ENCODE peak calls at places on chromosomes 12 and 14, in nine cellular contexts. L is coronary artery; I is AG09309; W is lung; P is transverse colon; O is CD8-positive, alpha-beta T cell; G is BE2C; R is spleen; Y is esophagus squamous epithelium. J is an unnamed sample.

GRCh38 chr12:57087689-57088441 is 1.0 kb upstream of the NAB2 start:
- DNase-seq in L (peak), I (peak), W (peak), P (peak), O (peak), G (peak), R (peak), Y (peak), J (no peak)

GRCh38 chr12:12636641-12637040 is 25.0 kb downstream of the CREBL2 start:
- DNase-seq in L (no peak), I (no peak), W (no peak), P (no peak), O (no peak), G (no peak), R (no peak), Y (no peak), J (no peak)

GRCh38 chr14:25516838-25517237 is 466.9 kb upstream of the STXBP6 start:
- DNase-seq in L (no peak), I (no peak), W (no peak), P (no peak), O (no peak), G (no peak), R (no peak), Y (no peak), J (no peak)

GRCh38 chr12:82383930-82384513 is 25.7 kb downstream of the METTL25 start:
- DNase-seq in L (no peak), I (no peak), W (no peak), P (no peak), O (no peak), G (no peak), R (no peak), Y (no peak), J (peak)

GRCh38 chr12:121456551-121456950 is 56.6 kb downstream of the RNF34 start:
- DNase-seq in L (no peak), I (no peak), W (no peak), P (no peak), O (no peak), G (no peak), R (peak), Y (no peak), J (no peak)

GRCh38 chr12:67514502-67514901 is 134.0 kb upstream of the DYRK2 start:
- DNase-seq in L (no peak), I (no peak), W (no peak), P (no peak), O (no peak), G (no peak), R (no peak), Y (no peak), J (no peak)

GRCh38 chr12:99386907-99387306 is 260.6 kb upstream of the GARIN6 start:
- DNase-seq in L (no peak), I (peak), W (no peak), P (no peak), O (no peak), G (no peak), R (no peak), Y (no peak), J (no peak)

GRCh38 chr14:77988966-77989365 is 181.2 kb upstream of the NRXN3 start:
- DNase-seq in L (no peak), I (peak), W (no peak), P (no peak), O (no peak), G (no peak), R (no peak), Y (no peak), J (peak)

GRCh38 chr12:32467959-32468863 is 68.9 kb downstream of the FGD4 start:
- DNase-seq in L (no peak), I (no peak), W (no peak), P (no peak), O (no peak), G (no peak), R (no peak), Y (no peak), J (no peak)

GRCh38 chr14:93317200-93317599 is 15.6 kb downstream of the BTBD7 start:
- DNase-seq in L (no peak), I (no peak), W (no peak), P (peak), O (no peak), G (no peak), R (no peak), Y (no peak), J (no peak)

GRCh38 chr12:88529531-88530488 is 50.5 kb downstream of the KITLG start:
- DNase-seq in L (no peak), I (no peak), W (no peak), P (no peak), O (no peak), G (no peak), R (no peak), Y (no peak), J (no peak)

GRCh38 chr12:82950362-82950761 is 263.7 kb downstream of the TMTC2 start:
- DNase-seq in L (no peak), I (no peak), W (no peak), P (no peak), O (no peak), G (no peak), R (no peak), Y (no peak), J (no peak)

GRCh38 chr14:23984891-23985607 is 3.7 kb upstream of the DHRS4L2 start:
- DNase-seq in L (no peak), I (peak), W (no peak), P (no peak), O (no peak), G (no peak), R (no peak), Y (no peak), J (no peak)

GRCh38 chr14:77151918-77152588 is 10.5 kb upstream of the ZDHHC22 start:
- DNase-seq in L (peak), I (no peak), W (no peak), P (no peak), O (no peak), G (peak), R (peak), Y (no peak), J (no peak)

GRCh38 chr14:95300002-95300696 is 19.6 kb downstream of the CLMN start:
- DNase-seq in L (no peak), I (no peak), W (no peak), P (no peak), O (no peak), G (no peak), R (no peak), Y (no peak), J (no peak)

GRCh38 chr14:33997611-33998010 is 46.7 kb upstream of the EGLN3 start:
- DNase-seq in L (no peak), I (no peak), W (no peak), P (no peak), O (no peak), G (no peak), R (no peak), Y (no peak), J (no peak)

GRCh38 chr12:34402228-34402898 is 380.1 kb downstream of the ALG10 start:
- DNase-seq in L (peak), I (no peak), W (peak), P (peak), O (no peak), G (peak), R (peak), Y (no peak), J (no peak)

GRCh38 chr14:75690010-75690409 is 29.0 kb downstream of the TTLL5 start:
- DNase-seq in L (no peak), I (no peak), W (no peak), P (no peak), O (no peak), G (no peak), R (no peak), Y (no peak), J (no peak)

GRCh38 chr14:73634333-73634833 is 10.4 kb upstream of the DNAL1 start:
- DNase-seq in L (no peak), I (no peak), W (peak), P (peak), O (no peak), G (peak), R (no peak), Y (no peak), J (no peak)

GRCh38 chr12:119171266-119171665 is 7.5 kb upstream of the HSPB8 start:
- DNase-seq in L (no peak), I (no peak), W (no peak), P (no peak), O (no peak), G (no peak), R (no peak), Y (no peak), J (no peak)

GRCh38 chr12:66637693-66638301 is 41.1 kb downstream of the GRIP1 start:
- DNase-seq in L (no peak), I (no peak), W (no peak), P (no peak), O (no peak), G (no peak), R (no peak), Y (no peak), J (no peak)

GRCh38 chr12:28374556-28374955 is 184.3 kb downstream of the CCDC91 start:
- DNase-seq in L (no peak), I (peak), W (no peak), P (no peak), O (no peak), G (no peak), R (no peak), Y (no peak), J (no peak)

GRCh38 chr14:67919259-67919658 is 99.7 kb downstream of the RAD51B start:
- DNase-seq in L (no peak), I (no peak), W (no peak), P (no peak), O (no peak), G (no peak), R (no peak), Y (no peak), J (no peak)

GRCh38 chr14:67940894-67941455 is 121.4 kb downstream of the RAD51B start:
- DNase-seq in L (no peak), I (peak), W (no peak), P (no peak), O (no peak), G (no peak), R (no peak), Y (no peak), J (peak)

GRCh38 chr12:42440608-42441007 is 114.6 kb downstream of the PPHLN1 start:
- DNase-seq in L (no peak), I (no peak), W (no peak), P (no peak), O (no peak), G (no peak), R (no peak), Y (no peak), J (no peak)

GRCh38 chr14:98501836-98502235 is 770.2 kb downstream of the BCL11B start:
- DNase-seq in L (no peak), I (no peak), W (no peak), P (no peak), O (no peak), G (no peak), R (no peak), Y (no peak), J (no peak)

GRCh38 chr12:54393743-54394142 is 9.2 kb upstream of the ZNF385A start:
- DNase-seq in L (no peak), I (no peak), W (no peak), P (no peak), O (no peak), G (no peak), R (no peak), Y (no peak), J (no peak)

GRCh38 chr12:25781223-25781622 is 177.3 kb upstream of the RASSF8 start:
- DNase-seq in L (no peak), I (no peak), W (no peak), P (no peak), O (no peak), G (no peak), R (no peak), Y (no peak), J (no peak)

GRCh38 chr14:93031505-93032300 is 84.0 kb downstream of the ITPK1 start:
- DNase-seq in L (no peak), I (no peak), W (no peak), P (no peak), O (no peak), G (no peak), R (no peak), Y (no peak), J (no peak)

GRCh38 chr12:109731231-109731731 is 17.7 kb downstream of the FAM222A start:
- DNase-seq in L (no peak), I (no peak), W (no peak), P (no peak), O (peak), G (peak), R (peak), Y (no peak), J (no peak)

GRCh38 chr12:1429980-1430379 is 164.4 kb downstream of the FBXL14 start:
- DNase-seq in L (no peak), I (peak), W (no peak), P (no peak), O (no peak), G (no peak), R (no peak), Y (no peak), J (peak)

GRCh38 chr12:42236017-42236416 is 2.0 kb downstream of the YAF2 start:
- DNase-seq in L (no peak), I (no peak), W (no peak), P (no peak), O (no peak), G (no peak), R (no peak), Y (no peak), J (no peak)

GRCh38 chr14:35883677-35884293 is 57.6 kb downstream of the BRMS1L start:
- DNase-seq in L (no peak), I (no peak), W (no peak), P (peak), O (no peak), G (peak), R (no peak), Y (no peak), J (no peak)

GRCh38 chr12:121800694-121801600 is 2.9 kb upstream of the SETD1B start:
- DNase-seq in L (no peak), I (no peak), W (peak), P (peak), O (peak), G (peak), R (peak), Y (no peak), J (no peak)

GRCh38 chr14:99296517-99296916 is 24.5 kb upstream of the BCL11B start:
- DNase-seq in L (no peak), I (no peak), W (no peak), P (no peak), O (no peak), G (no peak), R (no peak), Y (no peak), J (no peak)

GRCh38 chr14:90760591-90761316 is 55.5 kb downstream of the TTC7B start:
- DNase-seq in L (no peak), I (no peak), W (no peak), P (no peak), O (no peak), G (peak), R (no peak), Y (no peak), J (no peak)

GRCh38 chr14:100739306-100739705 is 12.6 kb downstream of the DLK1 start:
- DNase-seq in L (no peak), I (no peak), W (no peak), P (no peak), O (no peak), G (no peak), R (peak), Y (no peak), J (no peak)

GRCh38 chr14:100740196-100740825 is 13.6 kb downstream of the DLK1 start:
- DNase-seq in L (no peak), I (no peak), W (no peak), P (no peak), O (no peak), G (no peak), R (peak), Y (no peak), J (no peak)

GRCh38 chr14:100738704-100739131 is 12.0 kb downstream of the DLK1 start:
- DNase-seq in L (no peak), I (no peak), W (no peak), P (no peak), O (no peak), G (no peak), R (peak), Y (no peak), J (no peak)

GRCh38 chr14:100740931-100741330 is 14.2 kb downstream of the DLK1 start:
- DNase-seq in L (no peak), I (no peak), W (no peak), P (no peak), O (no peak), G (no peak), R (peak), Y (no peak), J (no peak)

DNA sequence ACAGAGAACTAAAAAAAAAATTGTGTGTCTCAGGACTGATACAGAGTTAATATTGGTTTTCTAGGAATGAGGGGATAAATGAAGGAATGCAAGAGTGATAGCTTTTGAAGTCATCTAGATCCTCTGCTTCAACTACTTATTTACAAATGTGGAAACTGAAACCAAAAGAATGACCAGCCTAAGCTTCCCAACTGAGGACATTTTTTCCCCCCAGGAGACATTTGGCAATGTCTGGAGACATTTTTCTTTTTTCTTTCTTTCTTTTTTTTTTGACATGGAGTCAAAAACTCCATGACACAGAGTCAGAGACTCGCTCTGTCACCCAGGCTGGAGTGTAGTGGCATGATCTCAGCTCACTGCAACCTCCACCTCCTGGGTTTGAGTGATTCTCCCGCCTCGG is 15.3 kb downstream of the DLK1 start:
- DNase-seq in L (no peak), I (no peak), W (no peak), P (no peak), O (no peak), G (no peak), R (no peak), Y (no peak), J (no peak)
- H3K4me3 ChIP-seq in L (no peak), I (no peak), W (no peak), P (no peak), O (no peak), G (no peak), R (no peak), Y (no peak), J (no peak)

GRCh38 chr14:59026086-59026485 is 162.4 kb upstream of the DAAM1 start:
- DNase-seq in L (no peak), I (no peak), W (no peak), P (no peak), O (no peak), G (no peak), R (no peak), Y (no peak), J (no peak)

GRCh38 chr14:59032821-59033220 is 155.6 kb upstream of the DAAM1 start:
- DNase-seq in L (no peak), I (no peak), W (no peak), P (no peak), O (no peak), G (no peak), R (no peak), Y (no peak), J (no peak)

GRCh38 chr14:59028476-59029202 is 159.8 kb upstream of the DAAM1 start:
- DNase-seq in L (no peak), I (peak), W (peak), P (peak), O (no peak), G (peak), R (peak), Y (no peak), J (peak)
- TF ChIP-seq CTCF in L (peak), I (peak), W (peak), P (peak), O (peak), G (peak), R (peak), Y (peak), J (peak)

GRCh38 chr12:6691473-6691872 is 2.3 kb upstream of the ZNF384 start:
- DNase-seq in L (no peak), I (peak), W (no peak), P (no peak), O (no peak), G (no peak), R (peak), Y (no peak), J (no peak)
- H3K4me3 ChIP-seq in L (no peak), I (no peak), W (no peak), P (no peak), O (no peak), G (no peak), R (no peak), Y (no peak), J (no peak)

GRCh38 chr12:122990961-122991622 is 10.6 kb downstream of the ARL6IP4 start:
- DNase-seq in L (no peak), I (no peak), W (no peak), P (no peak), O (no peak), G (no peak), R (peak), Y (no peak), J (no peak)
- TF ChIP-seq CTCF in L (no peak), I (no peak), W (no peak), P (no peak), O (no peak), G (no peak), R (no peak), Y (no peak), J (no peak)

J was measured in epithelial cell of proximal tubule.